ENCODE peak calls at places on chromosomes 2 and 18, in six cellular contexts. Q is GM12878, K is HepG2, G is SK-N-SH, S is K562, O is H1. A is an unnamed sample.

GRCh38 chr2:127254386-127254981 is 34.4 kb upstream of the CYP27C1 start:
- DNase-seq in Q (no peak), K (no peak), G (no peak), S (no peak), O (no peak), A (no peak)

GRCh38 chr2:54271236-54271635 is 15.2 kb upstream of the TSPYL6 start:
- DNase-seq in Q (no peak), K (no peak), G (no peak), S (no peak), O (no peak), A (no peak)

GRCh38 chr2:1886405-1886992 is 142.2 kb upstream of the PXDN start:
- DNase-seq in Q (no peak), K (peak), G (peak), S (peak), O (no peak), A (peak)

GRCh38 chr18:68263481-68263880 is 451.4 kb downstream of the TMX3 start:
- DNase-seq in Q (no peak), K (no peak), G (no peak), S (no peak), O (no peak), A (no peak)

GRCh38 chr18:44245026-44245425 is 435.7 kb upstream of the SETBP1 start:
- DNase-seq in Q (no peak), K (no peak), G (peak), S (no peak), O (no peak), A (no peak)

GRCh38 chr2:191217580-191217979 is 27.6 kb upstream of the MYO1B start:
- DNase-seq in Q (no peak), K (peak), G (no peak), S (peak), O (no peak), A (peak)

GRCh38 chr2:13650586-13651180 is 933.9 kb downstream of the TRIB2 start:
- DNase-seq in Q (no peak), K (no peak), G (no peak), S (no peak), O (no peak), A (peak)

GRCh38 chr2:208062113-208062512 is 36.8 kb upstream of the PLEKHM3 start:
- DNase-seq in Q (no peak), K (peak), G (no peak), S (peak), O (no peak), A (no peak)

GRCh38 chr2:36680012-36680411 is 16.5 kb upstream of the VIT start:
- DNase-seq in Q (no peak), K (no peak), G (no peak), S (no peak), O (no peak), A (no peak)

GRCh38 chr2:241967745-241968144 is 98.2 kb downstream of the RTP5 start:
- DNase-seq in Q (no peak), K (no peak), G (no peak), S (no peak), O (no peak), A (no peak)

GRCh38 chr2:160647967-160648685 is 154.5 kb upstream of the RBMS1 start:
- DNase-seq in Q (no peak), K (no peak), G (no peak), S (no peak), O (no peak), A (no peak)

DNA sequence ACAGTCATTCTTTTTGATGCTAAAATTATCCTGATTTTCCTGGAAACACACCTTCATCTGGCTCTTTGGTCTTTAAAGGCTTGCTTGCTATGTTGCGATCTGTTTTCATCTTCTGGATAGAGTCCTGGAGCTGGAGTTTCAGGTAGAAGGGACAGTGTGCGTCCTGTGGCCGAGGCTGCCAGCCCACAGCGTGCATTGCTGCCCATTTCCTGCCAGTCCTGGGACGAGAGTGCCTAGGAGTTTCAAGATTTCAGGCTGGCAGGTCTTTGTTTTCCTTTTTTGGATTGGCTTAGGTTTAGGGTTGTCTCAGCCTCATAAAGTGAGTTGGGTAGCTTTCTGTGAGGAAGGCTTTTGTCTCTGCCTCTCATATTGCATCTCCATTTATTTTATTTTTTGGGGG is 14.5 kb downstream of the DGKD start:
- DNase-seq in Q (no peak), K (no peak), G (no peak), S (no peak), O (no peak), A (no peak)
- TF ChIP-seq YY1 in Q (no peak), K (no peak), G (no peak), S (no peak), O (no peak), A (no peak)

DNA sequence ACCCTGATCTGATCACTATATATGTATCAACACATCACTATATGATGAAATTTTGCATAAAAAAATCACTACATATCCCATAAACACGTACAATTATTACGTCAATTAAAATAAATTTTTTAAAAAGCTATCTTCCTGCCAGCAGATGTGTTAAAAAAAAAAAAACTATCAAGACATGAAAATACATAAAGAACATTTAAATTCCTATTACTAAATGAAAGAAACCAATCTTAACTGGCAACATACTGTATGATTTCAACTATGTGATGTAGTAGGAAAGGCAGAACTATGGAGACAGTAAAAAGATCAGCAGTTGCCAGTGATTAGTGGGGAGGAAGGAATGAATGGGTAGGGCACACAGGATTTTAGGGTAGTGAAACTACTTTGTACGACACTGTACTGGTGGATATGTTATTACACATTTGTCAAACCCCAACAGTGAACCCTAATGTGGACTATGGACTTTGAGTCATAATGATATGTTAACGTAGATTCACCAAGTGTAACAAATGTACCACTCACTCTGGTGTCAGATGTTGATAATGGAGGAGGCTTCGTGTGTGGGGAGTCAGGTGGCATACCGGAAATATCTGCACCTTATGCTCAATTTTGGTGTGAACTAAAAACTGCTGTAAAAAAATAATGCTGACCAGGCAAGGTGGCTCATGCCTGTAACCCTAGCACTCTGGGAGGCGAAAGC is 27.4 kb downstream of the USP34 start:
- DNase-seq in Q (peak), K (peak), G (no peak), S (no peak), O (no peak), A (no peak)
- TF ChIP-seq YY1 in Q (peak), K (no peak), G (no peak), S (no peak), O (no peak), A (no peak)

DNA sequence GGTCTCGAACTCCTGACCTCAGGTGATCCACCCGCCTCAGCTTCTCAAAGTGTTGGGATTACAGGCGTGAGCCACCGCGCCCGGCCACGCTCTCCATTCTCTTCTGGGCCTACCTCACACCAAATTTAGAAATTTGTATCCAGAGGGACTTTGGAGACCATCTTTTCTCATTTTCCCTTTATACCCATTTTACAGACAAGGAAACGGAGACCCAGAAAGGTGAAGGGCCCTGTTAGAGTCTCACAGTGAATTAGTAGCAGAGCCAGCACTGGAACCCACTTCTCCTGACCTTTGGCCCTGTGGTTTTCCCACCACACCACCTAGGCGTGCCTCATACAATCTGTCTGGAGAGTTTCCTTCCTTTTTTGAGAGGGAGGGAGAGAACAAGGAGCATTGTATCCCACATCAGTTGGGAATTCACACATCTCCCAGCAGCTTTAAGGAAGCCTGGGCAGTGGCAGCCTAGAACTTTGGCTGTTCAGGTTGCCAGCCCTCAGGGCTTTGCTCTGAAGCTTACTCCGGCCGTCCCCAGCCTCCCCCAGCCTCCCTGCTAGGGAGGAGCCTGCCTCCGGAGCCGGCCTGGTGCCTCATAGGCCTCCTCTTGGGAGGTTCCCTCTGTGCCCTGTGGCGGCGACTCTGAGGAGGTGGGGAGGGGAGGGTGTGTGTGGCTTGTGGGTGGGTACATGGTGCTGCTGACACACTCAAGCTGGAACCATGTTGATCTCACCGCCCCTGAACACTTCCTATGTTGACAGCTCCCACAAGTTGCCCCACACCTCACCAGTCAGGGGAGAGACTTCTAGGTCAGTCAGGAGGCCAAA is 13.8 kb downstream of the FOSL2 start:
- DNase-seq in Q (no peak), K (no peak), G (no peak), S (no peak), O (no peak), A (no peak)
- TF ChIP-seq YY1 in Q (no peak), K (no peak), G (no peak), S (no peak), O (no peak), A (no peak)

DNA sequence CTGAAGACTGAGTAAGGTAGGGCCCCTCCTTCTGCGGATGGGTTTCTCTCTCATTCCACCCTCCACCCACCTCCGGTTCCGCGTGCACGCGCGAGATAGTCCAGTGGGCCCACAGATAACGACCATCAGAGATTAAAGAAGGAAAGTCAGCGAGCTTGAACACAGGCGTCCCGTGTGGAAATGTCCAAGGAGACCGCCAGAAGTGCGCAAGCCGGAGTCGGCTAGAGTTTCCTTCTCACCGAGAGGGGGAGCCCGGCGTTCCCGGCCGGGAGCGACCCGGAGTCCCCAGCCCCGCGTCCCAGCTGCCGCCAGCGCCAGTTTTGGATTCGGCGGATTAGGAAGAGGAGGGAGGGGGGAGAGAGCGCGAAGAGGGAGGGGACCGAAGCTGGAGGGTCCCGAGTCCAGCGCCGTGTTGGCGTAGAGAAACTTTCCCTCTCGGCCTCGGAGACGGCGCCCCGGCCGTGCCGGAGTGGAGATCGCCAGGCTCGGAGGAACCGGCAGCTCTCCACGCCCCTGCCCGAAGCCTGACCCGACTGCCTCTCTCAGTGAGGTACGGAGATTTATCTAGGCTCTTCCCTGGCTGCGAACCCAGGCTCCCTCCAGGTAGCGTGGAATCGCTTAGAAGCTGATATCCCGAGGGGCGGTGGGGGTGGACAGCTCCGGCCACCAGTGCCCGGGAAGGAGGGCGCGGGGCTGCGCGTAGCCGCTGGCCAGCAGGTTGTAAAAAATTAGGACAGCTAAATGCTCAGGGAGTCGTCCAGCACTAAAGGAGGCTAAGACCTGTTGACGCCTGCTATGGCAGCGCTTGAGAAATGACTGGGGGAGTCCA is at the start of gene GULP1:
- DNase-seq in Q (no peak), K (peak), G (peak), S (peak), O (no peak), A (peak)
- TF ChIP-seq YY1 in Q (no peak), K (no peak), G (peak), S (no peak), O (peak), A (no peak)

DNA sequence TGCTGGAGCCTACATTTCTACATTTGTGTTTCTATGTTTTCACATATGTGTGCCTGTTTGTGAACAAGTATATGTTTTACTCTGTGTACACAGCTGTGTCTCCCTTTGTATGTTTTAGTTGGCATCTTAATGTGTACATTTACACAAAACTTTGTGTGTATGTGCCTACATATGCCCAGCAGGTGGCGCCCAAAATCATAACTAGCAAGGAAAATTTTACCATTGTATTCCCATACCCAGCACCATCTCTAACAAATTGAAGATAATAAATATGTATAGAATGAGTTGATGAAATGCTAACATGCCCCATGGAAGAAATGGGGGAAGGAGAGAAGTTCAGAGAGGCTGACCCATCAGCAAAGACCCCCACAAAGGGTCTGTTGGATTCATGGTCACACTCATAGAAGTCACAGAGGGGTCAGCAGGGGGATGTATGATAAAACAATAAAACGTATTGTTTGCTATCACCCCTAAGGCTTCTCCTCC is 48.1 kb downstream of the PKDCC start:
- DNase-seq in Q (no peak), K (peak), G (peak), S (peak), O (no peak), A (no peak)
- TF ChIP-seq YY1 in Q (no peak), K (no peak), G (no peak), S (no peak), O (no peak), A (no peak)